ENCODE peak calls at places on chromosomes 16 and 17, in eight cellular contexts. K is fibroblast of lung; Q is CD4-positive, alpha-beta memory T cell; C is heart right ventricle; P is uterus; E is HCT116; T is lower lobe of right lung; X is endothelial cell of umbilical vein. M is an unnamed sample.

GRCh38 chr17:32852811-32853210 is 24.1 kb downstream of the MYO1D start:
- DNase-seq in K (peak; percentile 14), Q (no peak), C (no peak), P (no peak), E (no peak), T (no peak), X (no peak), M (no peak)

GRCh38 chr16:23316634-23317265 is 14.6 kb downstream of the SCNN1B start:
- DNase-seq in K (no peak), Q (no peak), C (no peak), P (no peak), E (no peak), T (no peak), X (no peak), M (no peak)

GRCh38 chr16:51113254-51114125 is 37.6 kb downstream of the SALL1 start:
- DNase-seq in K (no peak), Q (no peak), C (no peak), P (no peak), E (no peak), T (no peak), X (no peak), M (no peak)

GRCh38 chr16:86277236-86277635 is 233.1 kb upstream of the FOXF1 start:
- DNase-seq in K (no peak), Q (no peak), C (no peak), P (no peak), E (no peak), T (no peak), X (no peak), M (no peak)

GRCh38 chr16:47064775-47065174 is 79.0 kb downstream of the NETO2 start:
- DNase-seq in K (no peak), Q (no peak), C (no peak), P (no peak), E (no peak), T (no peak), X (no peak), M (peak; percentile 23)

GRCh38 chr16:11136600-11136999 is 119.4 kb downstream of the SOCS1 start:
- DNase-seq in K (peak; percentile 38), Q (no peak), C (peak; percentile 66), P (no peak), E (no peak), T (no peak), X (peak; percentile 24), M (no peak)

GRCh38 chr17:12985431-12986285 is 32.2 kb downstream of the ELAC2 start:
- DNase-seq in K (peak; percentile 78), Q (no peak), C (peak; percentile 67), P (no peak), E (no peak), T (no peak), X (no peak), M (no peak)

GRCh38 chr17:32277284-32277683 is 11.7 kb downstream of the RHBDL3 start:
- DNase-seq in K (peak; percentile 46), Q (no peak), C (no peak), P (no peak), E (no peak), T (no peak), X (no peak), M (no peak)

GRCh38 chr17:44203731-44204452 is 4.2 kb upstream of the ATXN7L3 start:
- DNase-seq in K (peak; percentile 40), Q (peak; percentile 50), C (no peak), P (no peak), E (no peak), T (peak; percentile 45), X (peak; percentile 56), M (no peak)

GRCh38 chr17:75012320-75013076 is at the start of gene MRPL58:
- DNase-seq in K (peak; percentile 92), Q (peak; percentile 79), C (peak; percentile 84), P (peak; percentile 76), E (peak; percentile 84), T (peak; percentile 90), X (peak; percentile 81), M (peak; percentile 96)

GRCh38 chr17:68195667-68196393 is 52.0 kb upstream of the AMZ2 start:
- DNase-seq in K (no peak), Q (peak; percentile 28), C (no peak), P (no peak), E (no peak), T (peak; percentile 54), X (no peak), M (peak; percentile 82)

GRCh38 chr17:56752263-56752662 is 81.5 kb downstream of the C17orf67 start:
- DNase-seq in K (no peak), Q (no peak), C (no peak), P (no peak), E (no peak), T (no peak), X (peak; percentile 23), M (no peak)

GRCh38 chr17:73268582-73269328 is 7.1 kb upstream of the CPSF4L start:
- DNase-seq in K (no peak), Q (no peak), C (no peak), P (no peak), E (no peak), T (no peak), X (no peak), M (no peak)

GRCh38 chr17:15210247-15210646 is 54.9 kb downstream of the PMP22 start:
- DNase-seq in K (no peak), Q (no peak), C (no peak), P (no peak), E (no peak), T (no peak), X (no peak), M (no peak)

GRCh38 chr17:19741832-19742457 is 6.2 kb downstream of the ALDH3A1 start:
- DNase-seq in K (no peak), Q (no peak), C (no peak), P (no peak), E (no peak), T (no peak), X (no peak), M (no peak)

GRCh38 chr17:59154335-59154720 is 658 bp downstream of the SKA2 start:
- DNase-seq in K (peak; percentile 51), Q (no peak), C (peak; percentile 45), P (peak; percentile 31), E (no peak), T (peak; percentile 53), X (no peak), M (peak; percentile 86)

GRCh38 chr16:70705056-70705455 is 19.2 kb upstream of the MTSS2 start:
- DNase-seq in K (peak; percentile 41), Q (no peak), C (no peak), P (no peak), E (no peak), T (no peak), X (no peak), M (no peak)

GRCh38 chr17:80520810-80521209 is 23.8 kb upstream of the RPTOR start:
- DNase-seq in K (no peak), Q (no peak), C (no peak), P (no peak), E (no peak), T (no peak), X (no peak), M (no peak)

GRCh38 chr16:87484487-87485331 is 8.1 kb downstream of the ZCCHC14 start:
- DNase-seq in K (no peak), Q (no peak), C (no peak), P (no peak), E (no peak), T (no peak), X (peak; percentile 49), M (no peak)

GRCh38 chr17:77327181-77327565 is 186.4 kb downstream of the SEC14L1 start:
- DNase-seq in K (no peak), Q (no peak), C (no peak), P (no peak), E (no peak), T (no peak), X (no peak), M (peak; percentile 71)
- H3K4me1 ChIP-seq in K (peaks cover 35% of the 10 kb centered on the region), Q (peaks cover 72% of the 10 kb centered on the region), C (peaks cover 44% of the 10 kb centered on the region), P (peaks cover 24% of the 10 kb centered on the region), E (peaks cover 67% of the 10 kb centered on the region), T (peaks cover 56% of the 10 kb centered on the region), X (peaks cover 22% of the 10 kb centered on the region), M (peaks cover 94% of the 10 kb centered on the region)

GRCh38 chr16:28985611-28986041 is 774 bp downstream of the LAT start:
- DNase-seq in K (no peak), Q (no peak), C (no peak), P (no peak), E (no peak), T (no peak), X (no peak), M (no peak)
- H3K4me3 ChIP-seq in K (no peak overlapping the region), Q (peak overlapping the region; percentile 96), C (no peak overlapping the region), P (no peak overlapping the region), E (no peak overlapping the region), T (peak overlapping the region; percentile 48), X (no peak overlapping the region), M (peak overlapping the region; percentile 75)

DNA sequence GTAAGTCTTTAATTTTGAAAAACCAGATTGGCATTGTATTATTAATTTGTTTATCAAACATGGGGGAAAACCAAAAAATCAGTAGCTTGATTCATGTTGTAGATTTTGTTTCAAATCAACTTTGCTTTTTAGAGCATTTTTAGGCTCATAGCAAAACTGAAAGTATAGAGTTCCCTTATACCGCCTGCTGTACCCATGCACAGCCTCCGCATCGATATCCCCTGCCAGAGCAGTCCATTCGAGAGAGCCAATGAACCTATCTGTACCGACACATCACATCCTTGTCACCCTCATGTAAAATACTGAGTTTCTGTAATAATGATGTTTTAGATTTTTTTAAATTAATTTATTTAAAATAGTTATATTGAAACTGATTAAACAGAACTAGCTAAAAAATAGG is 16.2 kb upstream of the MRC2 start:
- DNase-seq in K (no peak), Q (no peak), C (no peak), P (no peak), E (no peak), T (no peak), X (no peak), M (no peak)
- H3K27ac ChIP-seq in K (no peak overlapping the region), Q (no peak overlapping the region), C (no peak overlapping the region), P (no peak overlapping the region), E (no peak overlapping the region), T (no peak overlapping the region), X (no peak overlapping the region), M (peak overlapping the region; percentile 68)

DNA sequence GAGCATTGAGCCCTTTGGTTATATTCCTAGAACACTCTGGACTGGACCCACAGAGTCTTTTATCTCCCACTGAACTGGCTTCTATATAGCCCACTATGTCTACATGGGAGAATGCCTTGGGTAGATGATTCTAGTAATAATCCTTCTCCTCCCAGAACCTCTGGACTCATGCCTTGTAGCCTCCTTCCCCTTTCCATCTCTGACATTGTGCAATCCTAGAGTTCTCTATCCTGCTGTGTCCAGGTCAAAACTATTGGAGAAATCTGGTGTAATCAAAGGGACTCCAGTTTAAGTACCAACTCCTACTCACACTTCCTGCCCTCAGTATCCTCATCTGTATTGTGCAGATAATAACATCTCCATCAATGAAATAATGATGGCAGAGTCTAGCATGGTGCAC is 9.1 kb downstream of the RCVRN start:
- DNase-seq in K (no peak), Q (no peak), C (no peak), P (no peak), E (no peak), T (no peak), X (no peak), M (no peak)
- H3K4me1 ChIP-seq in K (no peaks in the 10 kb centered on the region), Q (no peaks in the 10 kb centered on the region), C (no peaks in the 10 kb centered on the region), P (no peaks in the 10 kb centered on the region), E (peaks cover 7% of the 10 kb centered on the region), T (peaks cover 6% of the 10 kb centered on the region), X (no peaks in the 10 kb centered on the region), M (no peaks in the 10 kb centered on the region)